ENCODE peak calls at places on chromosome 22, in seven cellular contexts. One of them, this sample, is unnamed. For H3K4me1 and H3K27me3, the result is how much of the 10 kb centered on the place peaks cover.

GRCh38 chr22:20302438-20303228 is 17.2 kb downstream of the DGCR6L start:
- DNase-seq in body of pancreas: no peak
- DNase-seq in cardiac muscle cell: no peak
- DNase-seq in psoas muscle: no peak
- DNase-seq in mesendoderm: no peak
- DNase-seq in CD8-positive, alpha-beta T cell: no peak
- DNase-seq in prostate gland: no peak
- DNase-seq in this sample: no peak

GRCh38 chr22:27748355-27749168 is 53.0 kb downstream of the MN1 start:
- DNase-seq in body of pancreas: peak
- DNase-seq in cardiac muscle cell: peak
- DNase-seq in psoas muscle: no peak
- DNase-seq in mesendoderm: peak
- DNase-seq in CD8-positive, alpha-beta T cell: no peak
- DNase-seq in prostate gland: no peak
- DNase-seq in this sample: peak

GRCh38 chr22:36541831-36542391 is 12.9 kb upstream of the EIF3D start:
- DNase-seq in body of pancreas: no peak
- DNase-seq in cardiac muscle cell: peak
- DNase-seq in psoas muscle: no peak
- DNase-seq in mesendoderm: no peak
- DNase-seq in CD8-positive, alpha-beta T cell: no peak
- DNase-seq in prostate gland: peak
- DNase-seq in this sample: no peak

GRCh38 chr22:29157759-29158535 is 47.7 kb upstream of the EMID1 start:
- DNase-seq in body of pancreas: no peak
- DNase-seq in cardiac muscle cell: no peak
- DNase-seq in psoas muscle: no peak
- DNase-seq in mesendoderm: peak
- DNase-seq in CD8-positive, alpha-beta T cell: no peak
- DNase-seq in prostate gland: no peak
- DNase-seq in this sample: peak

GRCh38 chr22:37077802-37078448 is 26.4 kb downstream of the KCTD17 start:
- DNase-seq in body of pancreas: peak
- DNase-seq in cardiac muscle cell: peak
- DNase-seq in psoas muscle: peak
- DNase-seq in mesendoderm: peak
- DNase-seq in CD8-positive, alpha-beta T cell: peak
- DNase-seq in prostate gland: peak
- DNase-seq in this sample: peak

GRCh38 chr22:40231618-40232313 is 54.0 kb downstream of the TNRC6B start:
- DNase-seq in body of pancreas: no peak
- DNase-seq in cardiac muscle cell: no peak
- DNase-seq in psoas muscle: no peak
- DNase-seq in mesendoderm: no peak
- DNase-seq in CD8-positive, alpha-beta T cell: no peak
- DNase-seq in prostate gland: no peak
- DNase-seq in this sample: no peak

GRCh38 chr22:43891360-43892182 is at the start of gene PNPLA5:
- DNase-seq in body of pancreas: no peak
- DNase-seq in cardiac muscle cell: no peak
- DNase-seq in psoas muscle: peak
- DNase-seq in mesendoderm: peak
- DNase-seq in CD8-positive, alpha-beta T cell: no peak
- DNase-seq in prostate gland: no peak
- DNase-seq in this sample: peak

GRCh38 chr22:37045958-37046357 is 5.6 kb upstream of the KCTD17 start:
- DNase-seq in body of pancreas: no peak
- DNase-seq in cardiac muscle cell: peak
- DNase-seq in psoas muscle: no peak
- DNase-seq in mesendoderm: peak
- DNase-seq in CD8-positive, alpha-beta T cell: no peak
- DNase-seq in prostate gland: no peak
- DNase-seq in this sample: no peak

GRCh38 chr22:27679722-27680488 is 121.7 kb downstream of the MN1 start:
- DNase-seq in body of pancreas: no peak
- DNase-seq in cardiac muscle cell: no peak
- DNase-seq in psoas muscle: no peak
- DNase-seq in mesendoderm: no peak
- DNase-seq in CD8-positive, alpha-beta T cell: no peak
- DNase-seq in prostate gland: no peak
- DNase-seq in this sample: no peak

GRCh38 chr22:21025266-21025665 is 7.1 kb downstream of the SLC7A4 start:
- DNase-seq in body of pancreas: no peak
- DNase-seq in cardiac muscle cell: no peak
- DNase-seq in psoas muscle: no peak
- DNase-seq in mesendoderm: no peak
- DNase-seq in CD8-positive, alpha-beta T cell: no peak
- DNase-seq in prostate gland: no peak
- DNase-seq in this sample: no peak

GRCh38 chr22:28761449-28761755 is 11.1 kb upstream of the CCDC117 start:
- DNase-seq in body of pancreas: no peak
- DNase-seq in cardiac muscle cell: no peak
- DNase-seq in psoas muscle: no peak
- DNase-seq in mesendoderm: no peak
- DNase-seq in CD8-positive, alpha-beta T cell: no peak
- DNase-seq in prostate gland: no peak
- DNase-seq in this sample: no peak

GRCh38 chr22:20567993-20568417 is 60.6 kb downstream of the MED15 start:
- DNase-seq in body of pancreas: peak
- DNase-seq in cardiac muscle cell: peak
- DNase-seq in psoas muscle: peak
- DNase-seq in mesendoderm: peak
- DNase-seq in CD8-positive, alpha-beta T cell: no peak
- DNase-seq in prostate gland: no peak
- DNase-seq in this sample: peak

GRCh38 chr22:36197065-36197440 is 4.6 kb downstream of the APOL4 start:
- DNase-seq in body of pancreas: peak
- DNase-seq in cardiac muscle cell: peak
- DNase-seq in psoas muscle: peak
- DNase-seq in mesendoderm: peak
- DNase-seq in CD8-positive, alpha-beta T cell: no peak
- DNase-seq in prostate gland: no peak
- DNase-seq in this sample: no peak

GRCh38 chr22:20946080-20946986 is 20.7 kb upstream of the AIFM3 start:
- DNase-seq in body of pancreas: no peak
- DNase-seq in cardiac muscle cell: peak
- DNase-seq in psoas muscle: no peak
- DNase-seq in mesendoderm: no peak
- DNase-seq in CD8-positive, alpha-beta T cell: no peak
- DNase-seq in prostate gland: no peak
- DNase-seq in this sample: no peak

GRCh38 chr22:27754247-27754887 is 47.2 kb downstream of the MN1 start:
- DNase-seq in body of pancreas: no peak
- DNase-seq in cardiac muscle cell: peak
- DNase-seq in psoas muscle: no peak
- DNase-seq in mesendoderm: no peak
- DNase-seq in CD8-positive, alpha-beta T cell: no peak
- DNase-seq in prostate gland: peak
- DNase-seq in this sample: no peak

GRCh38 chr22:25447067-25447688 is 117.3 kb upstream of the GRK3 start:
- DNase-seq in body of pancreas: no peak
- DNase-seq in cardiac muscle cell: no peak
- DNase-seq in psoas muscle: no peak
- DNase-seq in mesendoderm: no peak
- DNase-seq in CD8-positive, alpha-beta T cell: no peak
- DNase-seq in prostate gland: no peak
- DNase-seq in this sample: no peak

GRCh38 chr22:26322179-26322905 is 106.7 kb upstream of the ASPHD2 start:
- DNase-seq in body of pancreas: no peak
- DNase-seq in cardiac muscle cell: peak
- DNase-seq in psoas muscle: peak
- DNase-seq in mesendoderm: peak
- DNase-seq in CD8-positive, alpha-beta T cell: no peak
- DNase-seq in prostate gland: no peak
- DNase-seq in this sample: no peak

GRCh38 chr22:17629646-17630045 is 1.1 kb upstream of the ATP6V1E1 start:
- DNase-seq in body of pancreas: no peak
- DNase-seq in cardiac muscle cell: no peak
- DNase-seq in psoas muscle: no peak
- DNase-seq in mesendoderm: no peak
- DNase-seq in CD8-positive, alpha-beta T cell: no peak
- DNase-seq in prostate gland: no peak
- DNase-seq in this sample: peak

GRCh38 chr22:26245001-26245400 is 75.7 kb downstream of the SEZ6L start:
- DNase-seq in body of pancreas: no peak
- DNase-seq in cardiac muscle cell: no peak
- DNase-seq in psoas muscle: no peak
- DNase-seq in mesendoderm: peak
- DNase-seq in CD8-positive, alpha-beta T cell: no peak
- DNase-seq in prostate gland: no peak
- DNase-seq in this sample: no peak

GRCh38 chr22:34356481-34356880 is 436.2 kb upstream of the LARGE1 start:
- DNase-seq in body of pancreas: no peak
- DNase-seq in cardiac muscle cell: no peak
- DNase-seq in psoas muscle: no peak
- DNase-seq in mesendoderm: no peak
- DNase-seq in CD8-positive, alpha-beta T cell: no peak
- DNase-seq in prostate gland: no peak
- DNase-seq in this sample: no peak

DNA sequence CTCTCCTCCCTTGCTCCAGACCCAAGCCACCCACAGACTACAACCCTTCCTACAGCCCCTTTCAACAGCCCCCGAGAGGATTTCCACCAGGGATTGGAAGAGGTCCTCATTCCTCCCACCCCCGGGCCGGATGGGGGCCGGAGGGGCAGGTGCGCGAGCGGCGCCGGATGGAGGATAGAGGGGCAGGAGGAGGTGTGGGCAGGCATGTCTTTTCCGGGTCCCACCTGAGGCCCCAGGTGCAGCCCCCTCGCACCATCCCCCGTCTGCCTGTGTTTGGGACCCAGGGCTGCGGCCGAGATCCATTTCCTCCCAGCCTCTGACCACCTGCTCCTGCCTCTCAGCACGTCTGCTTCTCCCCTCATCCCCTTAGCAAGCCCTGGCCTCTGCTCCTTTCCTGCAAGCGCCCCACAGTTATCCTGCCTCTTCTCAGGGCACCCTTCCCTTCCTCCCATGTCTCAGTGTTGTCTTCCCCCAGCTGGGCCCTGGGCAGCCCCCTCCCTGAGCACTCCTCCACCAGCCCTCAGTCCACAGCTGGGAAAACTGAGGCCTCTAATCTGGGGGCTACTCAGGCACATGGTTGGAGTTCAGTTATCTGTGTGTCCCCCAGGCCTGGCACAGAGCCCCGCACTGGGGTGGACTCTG is 19.3 kb upstream of the CBX7 start:
- DNase-seq in body of pancreas: no peak
- DNase-seq in cardiac muscle cell: no peak
- DNase-seq in psoas muscle: no peak
- DNase-seq in mesendoderm: no peak
- DNase-seq in CD8-positive, alpha-beta T cell: no peak
- DNase-seq in prostate gland: no peak
- DNase-seq in this sample: no peak
- H3K4me1 ChIP-seq in body of pancreas: under half
- H3K4me1 ChIP-seq in cardiac muscle cell: under half
- H3K4me1 ChIP-seq in psoas muscle: under half
- H3K4me1 ChIP-seq in mesendoderm: under half
- H3K4me1 ChIP-seq in CD8-positive, alpha-beta T cell: half or more
- H3K4me1 ChIP-seq in prostate gland: under half
- H3K4me1 ChIP-seq in this sample: under half

DNA sequence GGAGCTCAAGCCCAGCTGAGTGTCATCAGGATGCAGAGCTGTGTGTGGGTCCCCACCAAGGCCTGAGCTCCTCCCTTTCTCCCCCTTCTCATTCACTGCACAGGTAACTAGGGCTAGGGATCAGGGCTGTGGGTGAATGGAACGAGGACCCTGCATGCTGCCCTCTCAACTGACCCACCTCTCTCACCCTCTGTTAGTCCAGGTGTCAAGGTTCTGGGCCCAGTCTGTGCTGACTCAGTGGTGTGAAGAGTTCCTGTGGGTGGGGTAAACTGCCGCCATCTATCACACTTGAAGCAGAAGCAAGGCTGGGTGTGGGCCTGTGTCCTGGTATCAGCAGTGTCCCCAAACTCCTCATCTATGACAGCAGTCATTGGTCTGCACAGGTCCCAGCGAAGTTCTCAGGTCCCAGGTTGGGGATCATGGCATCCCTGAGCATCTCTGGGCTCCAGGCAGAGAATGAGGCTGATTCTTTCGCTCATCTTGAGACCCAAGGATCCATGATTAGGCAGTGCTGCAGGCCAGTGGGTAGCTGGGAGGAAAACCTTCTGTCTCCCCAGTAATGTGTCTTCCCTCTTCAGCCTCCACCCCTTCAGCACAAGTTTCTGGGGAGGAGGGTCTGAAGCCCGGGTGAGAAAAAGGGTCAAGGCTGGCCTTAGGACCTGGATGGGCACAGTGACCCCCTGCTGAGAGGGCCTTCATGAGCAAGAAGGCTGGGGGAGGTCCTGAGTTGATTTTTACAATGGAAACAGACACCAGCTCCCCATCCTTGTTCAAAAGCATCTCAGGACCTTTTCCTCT is 109.8 kb downstream of the ZNF280B start:
- DNase-seq in body of pancreas: no peak
- DNase-seq in cardiac muscle cell: no peak
- DNase-seq in psoas muscle: no peak
- DNase-seq in mesendoderm: no peak
- DNase-seq in CD8-positive, alpha-beta T cell: no peak
- DNase-seq in prostate gland: no peak
- DNase-seq in this sample: no peak
- H3K27me3 ChIP-seq in body of pancreas: under half
- H3K27me3 ChIP-seq in cardiac muscle cell: under half
- H3K27me3 ChIP-seq in psoas muscle: under half
- H3K27me3 ChIP-seq in mesendoderm: under half
- H3K27me3 ChIP-seq in CD8-positive, alpha-beta T cell: under half
- H3K27me3 ChIP-seq in prostate gland: under half
- H3K27me3 ChIP-seq in this sample: under half

DNA sequence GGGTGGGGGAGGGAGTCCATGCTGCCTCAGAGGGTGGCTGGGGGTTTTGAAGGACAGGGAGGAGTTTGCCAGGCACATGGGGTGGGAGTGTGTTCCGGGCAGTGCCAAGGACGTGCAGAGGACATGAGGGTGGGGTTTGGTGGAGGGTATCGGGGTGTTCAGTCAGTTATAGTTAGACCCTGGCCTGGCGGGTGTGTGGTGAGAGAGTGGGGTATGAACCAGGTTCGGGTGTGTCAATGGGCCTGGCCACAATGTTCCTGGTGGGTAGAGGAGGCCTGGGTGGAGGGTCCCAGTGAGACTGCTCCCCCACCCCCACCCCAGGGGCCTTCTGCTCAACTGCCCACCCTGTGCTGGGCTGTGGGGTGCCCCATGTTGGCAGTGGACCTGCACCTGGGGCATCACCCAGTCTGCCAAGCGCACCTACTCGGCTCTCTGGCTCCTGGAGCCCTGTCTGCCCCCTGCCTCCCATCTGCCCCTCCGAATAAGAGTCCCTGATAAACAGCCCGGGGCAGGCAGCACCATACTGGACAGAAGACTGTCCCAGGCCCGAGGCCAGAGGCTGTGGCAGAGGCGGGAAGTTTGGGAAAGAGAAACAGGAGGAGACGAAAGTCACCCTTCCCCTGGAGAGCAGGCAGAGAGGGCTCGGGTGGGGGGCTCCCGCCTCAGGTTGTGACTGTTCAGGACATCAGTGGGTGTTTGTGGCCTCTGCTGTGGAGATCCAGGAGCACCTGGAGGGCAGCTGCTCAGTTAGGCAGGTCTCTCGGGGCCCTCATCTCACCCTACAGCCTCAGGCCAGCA is 4.1 kb downstream of the PIM3 start:
- DNase-seq in body of pancreas: peak
- DNase-seq in cardiac muscle cell: no peak
- DNase-seq in psoas muscle: peak
- DNase-seq in mesendoderm: no peak
- DNase-seq in CD8-positive, alpha-beta T cell: no peak
- DNase-seq in prostate gland: no peak
- DNase-seq in this sample: peak
- H3K4me3 ChIP-seq in body of pancreas: no peak
- H3K4me3 ChIP-seq in cardiac muscle cell: no peak
- H3K4me3 ChIP-seq in psoas muscle: peak
- H3K4me3 ChIP-seq in mesendoderm: no peak
- H3K4me3 ChIP-seq in CD8-positive, alpha-beta T cell: no peak
- H3K4me3 ChIP-seq in prostate gland: no peak
- H3K4me3 ChIP-seq in this sample: peak

GRCh38 chr22:30249049-30250038 is 2.8 kb upstream of the LIF start:
- DNase-seq in body of pancreas: no peak
- DNase-seq in cardiac muscle cell: no peak
- DNase-seq in psoas muscle: peak
- DNase-seq in mesendoderm: no peak
- DNase-seq in CD8-positive, alpha-beta T cell: no peak
- DNase-seq in prostate gland: no peak
- DNase-seq in this sample: no peak
- H3K4me1 ChIP-seq in body of pancreas: under half
- H3K4me1 ChIP-seq in cardiac muscle cell: under half
- H3K4me1 ChIP-seq in psoas muscle: under half
- H3K4me1 ChIP-seq in mesendoderm: under half
- H3K4me1 ChIP-seq in CD8-positive, alpha-beta T cell: under half
- H3K4me1 ChIP-seq in prostate gland: under half
- H3K4me1 ChIP-seq in this sample: under half